ENCODE peak calls at places on chromosomes 11 and 22, in eight cellular contexts. One of them, this sample, is unnamed. For H3K4me1, the result is how much of the 10 kb centered on the place peaks cover.

GRCh38 chr22:38970548-38970947 is 11.6 kb upstream of the APOBEC3B start:
- DNase-seq in hepatocyte: no peak
- DNase-seq in body of pancreas: no peak
- DNase-seq in breast epithelium: no peak
- DNase-seq in mammary epithelial cell: no peak
- DNase-seq in CD8-positive, alpha-beta T cell: no peak
- DNase-seq in esophagus squamous epithelium: no peak
- DNase-seq in A549: no peak
- DNase-seq in this sample: no peak

GRCh38 chr11:9973921-9974320 is 310.0 kb downstream of the SWAP70 start:
- DNase-seq in hepatocyte: no peak
- DNase-seq in body of pancreas: no peak
- DNase-seq in breast epithelium: no peak
- DNase-seq in mammary epithelial cell: peak
- DNase-seq in CD8-positive, alpha-beta T cell: no peak
- DNase-seq in esophagus squamous epithelium: no peak
- DNase-seq in A549: no peak
- DNase-seq in this sample: no peak

GRCh38 chr11:62498492-62499286 is 47.9 kb downstream of the AHNAK start:
- DNase-seq in hepatocyte: no peak
- DNase-seq in body of pancreas: no peak
- DNase-seq in breast epithelium: no peak
- DNase-seq in mammary epithelial cell: no peak
- DNase-seq in CD8-positive, alpha-beta T cell: no peak
- DNase-seq in esophagus squamous epithelium: no peak
- DNase-seq in A549: no peak
- DNase-seq in this sample: no peak

GRCh38 chr22:34833982-34834510 is 231.9 kb upstream of the ISX start:
- DNase-seq in hepatocyte: no peak
- DNase-seq in body of pancreas: no peak
- DNase-seq in breast epithelium: no peak
- DNase-seq in mammary epithelial cell: no peak
- DNase-seq in CD8-positive, alpha-beta T cell: no peak
- DNase-seq in esophagus squamous epithelium: no peak
- DNase-seq in A549: no peak
- DNase-seq in this sample: no peak

GRCh38 chr11:65417221-65417701 is 5.3 kb upstream of the NEAT1 start:
- DNase-seq in hepatocyte: no peak
- DNase-seq in body of pancreas: peak
- DNase-seq in breast epithelium: no peak
- DNase-seq in mammary epithelial cell: no peak
- DNase-seq in CD8-positive, alpha-beta T cell: peak
- DNase-seq in esophagus squamous epithelium: no peak
- DNase-seq in A549: no peak
- DNase-seq in this sample: no peak

GRCh38 chr11:36240178-36240577 is 49.0 kb downstream of the COMMD9 start:
- DNase-seq in hepatocyte: no peak
- DNase-seq in body of pancreas: no peak
- DNase-seq in breast epithelium: no peak
- DNase-seq in mammary epithelial cell: no peak
- DNase-seq in CD8-positive, alpha-beta T cell: no peak
- DNase-seq in esophagus squamous epithelium: no peak
- DNase-seq in A549: no peak
- DNase-seq in this sample: no peak

GRCh38 chr11:1415631-1416030 is 25.9 kb downstream of the BRSK2 start:
- DNase-seq in hepatocyte: no peak
- DNase-seq in body of pancreas: no peak
- DNase-seq in breast epithelium: no peak
- DNase-seq in mammary epithelial cell: no peak
- DNase-seq in CD8-positive, alpha-beta T cell: no peak
- DNase-seq in esophagus squamous epithelium: no peak
- DNase-seq in A549: no peak
- DNase-seq in this sample: no peak

GRCh38 chr11:14237333-14237988 is 121.5 kb downstream of the RRAS2 start:
- DNase-seq in hepatocyte: no peak
- DNase-seq in body of pancreas: no peak
- DNase-seq in breast epithelium: no peak
- DNase-seq in mammary epithelial cell: no peak
- DNase-seq in CD8-positive, alpha-beta T cell: no peak
- DNase-seq in esophagus squamous epithelium: no peak
- DNase-seq in A549: no peak
- DNase-seq in this sample: no peak

GRCh38 chr22:24170632-24171031 is 10.7 kb upstream of the SUSD2 start:
- DNase-seq in hepatocyte: no peak
- DNase-seq in body of pancreas: no peak
- DNase-seq in breast epithelium: no peak
- DNase-seq in mammary epithelial cell: no peak
- DNase-seq in CD8-positive, alpha-beta T cell: no peak
- DNase-seq in esophagus squamous epithelium: no peak
- DNase-seq in A549: no peak
- DNase-seq in this sample: no peak

GRCh38 chr22:19742160-19743066 is 18.2 kb upstream of the TBX1 start:
- DNase-seq in hepatocyte: no peak
- DNase-seq in body of pancreas: no peak
- DNase-seq in breast epithelium: no peak
- DNase-seq in mammary epithelial cell: no peak
- DNase-seq in CD8-positive, alpha-beta T cell: no peak
- DNase-seq in esophagus squamous epithelium: no peak
- DNase-seq in A549: no peak
- DNase-seq in this sample: no peak

GRCh38 chr22:40512426-40513136 is 123.9 kb downstream of the MRTFA start:
- DNase-seq in hepatocyte: peak
- DNase-seq in body of pancreas: peak
- DNase-seq in breast epithelium: no peak
- DNase-seq in mammary epithelial cell: peak
- DNase-seq in CD8-positive, alpha-beta T cell: no peak
- DNase-seq in esophagus squamous epithelium: no peak
- DNase-seq in A549: peak
- DNase-seq in this sample: no peak

DNA sequence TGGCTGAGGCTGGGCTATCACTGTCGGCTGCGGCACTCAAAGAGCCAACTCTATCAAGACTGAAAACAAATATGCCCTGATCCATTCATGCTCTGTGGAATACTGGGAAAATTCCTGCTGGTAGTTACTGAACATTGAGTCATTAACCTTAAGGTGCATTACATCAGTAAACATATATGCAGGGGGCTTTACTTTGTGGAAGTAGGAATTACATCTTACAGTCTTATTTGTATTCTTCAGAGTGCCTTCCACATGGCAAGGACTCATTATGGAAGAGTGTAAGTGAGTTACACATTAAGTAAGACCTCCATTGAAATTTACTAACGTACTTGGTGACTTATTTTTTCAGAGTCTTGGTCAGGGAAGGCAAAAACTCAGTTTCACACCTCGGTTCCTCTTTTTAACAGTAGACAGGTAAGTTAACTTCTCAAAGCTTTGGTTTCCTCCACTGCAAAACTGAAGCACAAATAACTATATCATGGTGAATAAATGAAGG is 4.5 kb downstream of the OR5B21 start:
- DNase-seq in hepatocyte: no peak
- DNase-seq in body of pancreas: no peak
- DNase-seq in breast epithelium: no peak
- DNase-seq in mammary epithelial cell: no peak
- DNase-seq in CD8-positive, alpha-beta T cell: no peak
- DNase-seq in esophagus squamous epithelium: no peak
- DNase-seq in A549: no peak
- DNase-seq in this sample: no peak
- H3K4me3 ChIP-seq in hepatocyte: no peak
- H3K4me3 ChIP-seq in body of pancreas: no peak
- H3K4me3 ChIP-seq in breast epithelium: no peak
- H3K4me3 ChIP-seq in mammary epithelial cell: no peak
- H3K4me3 ChIP-seq in CD8-positive, alpha-beta T cell: no peak
- H3K4me3 ChIP-seq in esophagus squamous epithelium: no peak
- H3K4me3 ChIP-seq in A549: no peak
- H3K4me3 ChIP-seq in this sample: no peak

GRCh38 chr11:103215812-103216211 is 106.6 kb downstream of the DYNC2H1 start:
- DNase-seq in hepatocyte: no peak
- DNase-seq in body of pancreas: no peak
- DNase-seq in breast epithelium: no peak
- DNase-seq in mammary epithelial cell: no peak
- DNase-seq in CD8-positive, alpha-beta T cell: no peak
- DNase-seq in esophagus squamous epithelium: no peak
- DNase-seq in A549: no peak
- DNase-seq in this sample: no peak
- TF ChIP-seq CTCF in hepatocyte: no peak
- TF ChIP-seq CTCF in body of pancreas: no peak
- TF ChIP-seq CTCF in breast epithelium: no peak
- TF ChIP-seq CTCF in mammary epithelial cell: no peak
- TF ChIP-seq CTCF in CD8-positive, alpha-beta T cell: no peak
- TF ChIP-seq CTCF in esophagus squamous epithelium: no peak
- TF ChIP-seq CTCF in A549: no peak
- TF ChIP-seq CTCF in this sample: no peak

GRCh38 chr11:35170503-35170902 is 31.5 kb downstream of the CD44 start:
- DNase-seq in hepatocyte: no peak
- DNase-seq in body of pancreas: no peak
- DNase-seq in breast epithelium: no peak
- DNase-seq in mammary epithelial cell: no peak
- DNase-seq in CD8-positive, alpha-beta T cell: no peak
- DNase-seq in esophagus squamous epithelium: no peak
- DNase-seq in A549: no peak
- DNase-seq in this sample: no peak

GRCh38 chr11:35166369-35167360 is 27.7 kb downstream of the CD44 start:
- DNase-seq in hepatocyte: no peak
- DNase-seq in body of pancreas: no peak
- DNase-seq in breast epithelium: no peak
- DNase-seq in mammary epithelial cell: peak
- DNase-seq in CD8-positive, alpha-beta T cell: peak
- DNase-seq in esophagus squamous epithelium: no peak
- DNase-seq in A549: peak
- DNase-seq in this sample: no peak

GRCh38 chr11:35169754-35170153 is 30.8 kb downstream of the CD44 start:
- DNase-seq in hepatocyte: no peak
- DNase-seq in body of pancreas: no peak
- DNase-seq in breast epithelium: no peak
- DNase-seq in mammary epithelial cell: no peak
- DNase-seq in CD8-positive, alpha-beta T cell: no peak
- DNase-seq in esophagus squamous epithelium: no peak
- DNase-seq in A549: no peak
- DNase-seq in this sample: no peak

GRCh38 chr11:35167451-35167954 is 28.5 kb downstream of the CD44 start:
- DNase-seq in hepatocyte: no peak
- DNase-seq in body of pancreas: no peak
- DNase-seq in breast epithelium: no peak
- DNase-seq in mammary epithelial cell: no peak
- DNase-seq in CD8-positive, alpha-beta T cell: no peak
- DNase-seq in esophagus squamous epithelium: no peak
- DNase-seq in A549: no peak
- DNase-seq in this sample: no peak

GRCh38 chr11:35168606-35169200 is 29.7 kb downstream of the CD44 start:
- DNase-seq in hepatocyte: no peak
- DNase-seq in body of pancreas: no peak
- DNase-seq in breast epithelium: no peak
- DNase-seq in mammary epithelial cell: no peak
- DNase-seq in CD8-positive, alpha-beta T cell: no peak
- DNase-seq in esophagus squamous epithelium: no peak
- DNase-seq in A549: no peak
- DNase-seq in this sample: no peak
- H3K4me1 ChIP-seq in hepatocyte: under half
- H3K4me1 ChIP-seq in body of pancreas: half or more
- H3K4me1 ChIP-seq in breast epithelium: under half
- H3K4me1 ChIP-seq in mammary epithelial cell: half or more
- H3K4me1 ChIP-seq in CD8-positive, alpha-beta T cell: half or more
- H3K4me1 ChIP-seq in esophagus squamous epithelium: half or more
- H3K4me1 ChIP-seq in A549: half or more
- H3K4me1 ChIP-seq in this sample: under half

GRCh38 chr22:21634081-21634480 is 1.5 kb downstream of the CCDC116 start:
- DNase-seq in hepatocyte: no peak
- DNase-seq in body of pancreas: no peak
- DNase-seq in breast epithelium: no peak
- DNase-seq in mammary epithelial cell: no peak
- DNase-seq in CD8-positive, alpha-beta T cell: no peak
- DNase-seq in esophagus squamous epithelium: no peak
- DNase-seq in A549: no peak
- DNase-seq in this sample: no peak
- H3K4me3 ChIP-seq in hepatocyte: no peak
- H3K4me3 ChIP-seq in body of pancreas: no peak
- H3K4me3 ChIP-seq in breast epithelium: no peak
- H3K4me3 ChIP-seq in mammary epithelial cell: no peak
- H3K4me3 ChIP-seq in CD8-positive, alpha-beta T cell: no peak
- H3K4me3 ChIP-seq in esophagus squamous epithelium: no peak
- H3K4me3 ChIP-seq in A549: no peak
- H3K4me3 ChIP-seq in this sample: no peak

GRCh38 chr11:81963018-81963417 is 770.6 kb downstream of the FAM181B start:
- DNase-seq in hepatocyte: no peak
- DNase-seq in body of pancreas: no peak
- DNase-seq in breast epithelium: no peak
- DNase-seq in mammary epithelial cell: no peak
- DNase-seq in CD8-positive, alpha-beta T cell: no peak
- DNase-seq in esophagus squamous epithelium: no peak
- DNase-seq in A549: no peak
- DNase-seq in this sample: no peak
- TF ChIP-seq CTCF in hepatocyte: peak
- TF ChIP-seq CTCF in body of pancreas: no peak
- TF ChIP-seq CTCF in breast epithelium: no peak
- TF ChIP-seq CTCF in mammary epithelial cell: peak
- TF ChIP-seq CTCF in CD8-positive, alpha-beta T cell: no peak
- TF ChIP-seq CTCF in esophagus squamous epithelium: no peak
- TF ChIP-seq CTCF in A549: no peak
- TF ChIP-seq CTCF in this sample: peak